ENCODE peak calls at places on chromosomes 2 and 18, in nine cellular contexts. Z is ascending aorta, B is endodermal cell, T is A549, X is GM12878, M is Peyer's patch, F is left ventricle myocardium inferior, N is upper lobe of right lung, E is adrenal gland. S is an unnamed sample. For H3K4me1, the result is how much of the 10 kb centered on the place peaks cover.

GRCh38 chr2:190979906-190980629 is 33.9 kb downstream of the STAT1 start:
- DNase-seq in Z (no peak), B (no peak), T (no peak), X (no peak), M (no peak), F (peak), N (peak), E (peak), S (peak)

GRCh38 chr18:62347091-62347506 is 22.0 kb downstream of the TNFRSF11A start:
- DNase-seq in Z (no peak), B (no peak), T (no peak), X (no peak), M (no peak), F (no peak), N (no peak), E (no peak), S (no peak)

GRCh38 chr2:4168834-4169233 is 465.5 kb downstream of the DCDC2C start:
- DNase-seq in Z (no peak), B (no peak), T (no peak), X (no peak), M (no peak), F (no peak), N (no peak), E (no peak), S (no peak)

GRCh38 chr18:3029215-3029972 is 16.4 kb upstream of the LPIN2 start:
- DNase-seq in Z (no peak), B (peak), T (no peak), X (no peak), M (no peak), F (no peak), N (no peak), E (no peak), S (peak)

GRCh38 chr18:2223859-2224258 is 347.4 kb downstream of the METTL4 start:
- DNase-seq in Z (no peak), B (peak), T (peak), X (no peak), M (no peak), F (no peak), N (no peak), E (peak), S (peak)

GRCh38 chr2:207722773-207723424 is 11.5 kb downstream of the CCNYL1 start:
- DNase-seq in Z (no peak), B (no peak), T (no peak), X (no peak), M (no peak), F (no peak), N (no peak), E (no peak), S (no peak)

GRCh38 chr2:58896600-58896999 is 655.5 kb upstream of the FANCL start:
- DNase-seq in Z (no peak), B (no peak), T (no peak), X (no peak), M (no peak), F (no peak), N (no peak), E (no peak), S (no peak)

GRCh38 chr2:240437861-240438809 is 2.7 kb downstream of the GPC1 start:
- DNase-seq in Z (peak), B (peak), T (peak), X (no peak), M (peak), F (peak), N (peak), E (peak), S (peak)

GRCh38 chr18:77133051-77133919 is 702 bp upstream of the MBP start:
- DNase-seq in Z (no peak), B (peak), T (no peak), X (no peak), M (peak), F (no peak), N (peak), E (no peak), S (peak)

GRCh38 chr2:102111823-102112222 is 30.7 kb upstream of the IL1R1 start:
- DNase-seq in Z (no peak), B (no peak), T (no peak), X (no peak), M (no peak), F (no peak), N (no peak), E (no peak), S (no peak)

GRCh38 chr2:42755161-42755900 is 8.6 kb downstream of the OXER1 start:
- DNase-seq in Z (no peak), B (no peak), T (no peak), X (no peak), M (no peak), F (no peak), N (no peak), E (no peak), S (peak)

GRCh38 chr18:3380384-3380961 is 69.5 kb upstream of the TGIF1 start:
- DNase-seq in Z (peak), B (no peak), T (peak), X (no peak), M (no peak), F (no peak), N (no peak), E (no peak), S (no peak)

GRCh38 chr2:102061286-102061699 is 69.5 kb downstream of the IL1R2 start:
- DNase-seq in Z (no peak), B (no peak), T (no peak), X (no peak), M (no peak), F (no peak), N (no peak), E (no peak), S (no peak)

GRCh38 chr2:230692760-230693159 is 19.9 kb upstream of the CAB39 start:
- DNase-seq in Z (no peak), B (no peak), T (no peak), X (no peak), M (no peak), F (no peak), N (no peak), E (no peak), S (no peak)

GRCh38 chr2:230711224-230711623 is 1.4 kb upstream of the CAB39 start:
- DNase-seq in Z (no peak), B (no peak), T (no peak), X (no peak), M (no peak), F (no peak), N (no peak), E (no peak), S (peak)

GRCh38 chr2:8334866-8335325 is 347.0 kb upstream of the ID2 start:
- DNase-seq in Z (no peak), B (peak), T (no peak), X (no peak), M (no peak), F (no peak), N (no peak), E (no peak), S (no peak)

GRCh38 chr2:121333834-121334558 is 49.0 kb upstream of the TFCP2L1 start:
- DNase-seq in Z (peak), B (peak), T (no peak), X (peak), M (no peak), F (no peak), N (no peak), E (no peak), S (no peak)

GRCh38 chr2:106080955-106081354 is 113.1 kb downstream of the UXS1 start:
- DNase-seq in Z (no peak), B (no peak), T (no peak), X (no peak), M (no peak), F (no peak), N (no peak), E (no peak), S (no peak)

GRCh38 chr2:140539506-140539905 is 1591.3 kb downstream of the LRP1B start:
- DNase-seq in Z (no peak), B (no peak), T (no peak), X (no peak), M (no peak), F (no peak), N (no peak), E (no peak), S (no peak)

GRCh38 chr2:20120569-20121416 is 69.4 kb upstream of the LAPTM4A start:
- DNase-seq in Z (no peak), B (no peak), T (no peak), X (no peak), M (no peak), F (no peak), N (no peak), E (no peak), S (no peak)

GRCh38 chr2:31319391-31320175 is 85.6 kb downstream of the EHD3 start:
- DNase-seq in Z (no peak), B (no peak), T (no peak), X (peak), M (no peak), F (no peak), N (no peak), E (peak), S (peak)

GRCh38 chr2:186903183-186903582 is 54.2 kb upstream of the ZSWIM2 start:
- DNase-seq in Z (no peak), B (no peak), T (no peak), X (no peak), M (no peak), F (no peak), N (no peak), E (no peak), S (no peak)

GRCh38 chr2:102620367-102620766 is 1.0 kb downstream of the SLC9A2 start:
- DNase-seq in Z (no peak), B (peak), T (peak), X (no peak), M (peak), F (no peak), N (no peak), E (no peak), S (no peak)

GRCh38 chr2:143581989-143582719 is 452.9 kb downstream of the ARHGAP15 start:
- DNase-seq in Z (no peak), B (no peak), T (no peak), X (no peak), M (no peak), F (no peak), N (no peak), E (no peak), S (no peak)

GRCh38 chr18:62979172-62979571 is 263.8 kb downstream of the PHLPP1 start:
- DNase-seq in Z (no peak), B (no peak), T (no peak), X (no peak), M (no peak), F (no peak), N (peak), E (no peak), S (no peak)

GRCh38 chr18:70520867-70521266 is 232.0 kb downstream of the SOCS6 start:
- DNase-seq in Z (no peak), B (no peak), T (no peak), X (no peak), M (no peak), F (no peak), N (no peak), E (no peak), S (no peak)

GRCh38 chr2:210899131-210899530 is 342.7 kb downstream of the CPS1 start:
- DNase-seq in Z (no peak), B (no peak), T (peak), X (no peak), M (no peak), F (no peak), N (no peak), E (no peak), S (no peak)

GRCh38 chr2:204115692-204116091 is 179.1 kb downstream of the ICOS start:
- DNase-seq in Z (no peak), B (no peak), T (no peak), X (no peak), M (no peak), F (no peak), N (no peak), E (no peak), S (no peak)

GRCh38 chr2:113105047-113105446 is 22.4 kb upstream of the IL1RN start:
- DNase-seq in Z (no peak), B (no peak), T (peak), X (no peak), M (no peak), F (no peak), N (no peak), E (no peak), S (no peak)

GRCh38 chr18:3994061-3994687 is 460.9 kb downstream of the DLGAP1 start:
- DNase-seq in Z (no peak), B (no peak), T (no peak), X (no peak), M (no peak), F (no peak), N (no peak), E (no peak), S (peak)

GRCh38 chr2:74845991-74846390 is 12.1 kb downstream of the HK2 start:
- DNase-seq in Z (no peak), B (no peak), T (no peak), X (no peak), M (no peak), F (no peak), N (no peak), E (no peak), S (no peak)

GRCh38 chr2:189574793-189575475 is 5.7 kb downstream of the SLC40A1 start:
- DNase-seq in Z (no peak), B (no peak), T (peak), X (no peak), M (peak), F (no peak), N (no peak), E (no peak), S (no peak)

GRCh38 chr2:66432801-66433694 is 1.9 kb upstream of the MEIS1 start:
- DNase-seq in Z (peak), B (peak), T (peak), X (no peak), M (peak), F (peak), N (peak), E (peak), S (peak)

GRCh38 chr2:121895723-121896571 is 140.5 kb downstream of the TSN start:
- DNase-seq in Z (no peak), B (no peak), T (no peak), X (no peak), M (no peak), F (no peak), N (no peak), E (no peak), S (no peak)

GRCh38 chr2:96824079-96824870 is 8.2 kb downstream of the CNNM3 start:
- DNase-seq in Z (no peak), B (no peak), T (peak), X (no peak), M (no peak), F (no peak), N (no peak), E (no peak), S (no peak)

GRCh38 chr2:191864623-191865521 is 18.0 kb upstream of the CAVIN2 start:
- DNase-seq in Z (no peak), B (no peak), T (peak), X (no peak), M (no peak), F (no peak), N (no peak), E (no peak), S (no peak)

GRCh38 chr2:46241344-46241743 is 55.9 kb upstream of the EPAS1 start:
- DNase-seq in Z (no peak), B (no peak), T (peak), X (no peak), M (no peak), F (no peak), N (no peak), E (no peak), S (no peak)

GRCh38 chr2:61493523-61493942 is 22.6 kb upstream of the USP34 start:
- DNase-seq in Z (no peak), B (no peak), T (no peak), X (no peak), M (no peak), F (no peak), N (no peak), E (no peak), S (no peak)

GRCh38 chr2:108263425-108263824 is 23.7 kb downstream of the SULT1C3 start:
- DNase-seq in Z (no peak), B (no peak), T (no peak), X (no peak), M (no peak), F (no peak), N (no peak), E (no peak), S (no peak)

DNA sequence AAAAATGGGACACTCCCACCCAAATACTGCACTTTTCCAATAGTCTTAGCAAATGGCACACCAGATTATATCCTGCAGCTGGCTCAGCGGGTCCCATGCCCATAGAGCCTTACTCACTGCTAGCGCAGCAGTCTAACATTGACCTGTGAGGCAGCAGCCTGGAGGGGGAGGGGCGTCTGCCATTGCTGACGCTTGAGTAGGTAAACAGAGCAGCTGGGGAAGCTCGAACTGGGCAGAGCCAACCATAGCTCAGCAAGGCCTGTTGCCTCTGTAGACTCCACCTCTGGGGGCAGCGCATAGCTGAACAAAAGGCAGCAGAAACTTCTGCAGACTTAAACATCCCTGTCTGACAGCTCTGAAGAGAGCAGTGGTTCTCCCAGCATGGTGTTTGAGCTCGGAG is 110.4 kb downstream of the CTIF start:
- DNase-seq in Z (peak), B (peak), T (no peak), X (no peak), M (no peak), F (no peak), N (no peak), E (no peak), S (no peak)
- TF ChIP-seq CTCF in Z (no peak), B (peak), T (no peak), X (no peak), M (no peak), F (no peak), N (no peak), E (no peak), S (no peak)

GRCh38 chr18:48614005-48614404 is 75.2 kb downstream of the CTIF start:
- DNase-seq in Z (no peak), B (no peak), T (no peak), X (no peak), M (no peak), F (no peak), N (no peak), E (no peak), S (no peak)
- H3K27ac ChIP-seq in Z (peak), B (peak), T (no peak), X (no peak), M (no peak), F (no peak), N (no peak), E (peak), S (peak)

DNA sequence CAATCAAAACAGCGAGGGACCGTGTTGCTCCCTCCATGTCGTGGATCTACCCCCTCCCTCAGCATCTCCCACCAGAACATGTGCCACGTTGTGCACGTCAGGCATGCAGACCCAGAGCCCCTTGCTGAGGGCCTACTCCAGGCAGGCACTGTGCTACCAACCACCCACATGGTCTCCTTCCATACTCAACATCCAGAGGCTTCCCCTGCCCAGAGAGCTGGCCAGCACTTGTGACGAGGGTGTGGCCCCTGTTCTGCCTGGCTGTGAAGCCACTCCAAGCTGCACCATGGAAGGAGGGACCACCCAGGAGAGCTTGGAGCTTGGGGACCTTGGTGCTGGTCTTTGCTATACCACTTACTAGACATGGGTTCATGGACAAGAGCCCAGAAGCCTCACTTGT is 40.5 kb downstream of the REEP1 start:
- DNase-seq in Z (no peak), B (no peak), T (no peak), X (no peak), M (no peak), F (no peak), N (no peak), E (no peak), S (no peak)
- H3K4me1 ChIP-seq in Z (under half), B (under half), T (under half), X (under half), M (under half), F (half or more), N (under half), E (under half), S (under half)

GRCh38 chr2:135573620-135574019 is 42.3 kb downstream of the R3HDM1 start:
- DNase-seq in Z (no peak), B (no peak), T (no peak), X (no peak), M (no peak), F (no peak), N (no peak), E (no peak), S (no peak)
- TF ChIP-seq CTCF in Z (no peak), B (peak), T (no peak), X (no peak), M (no peak), F (no peak), N (no peak), E (no peak), S (no peak)

GRCh38 chr2:181036445-181036844 is 56.0 kb downstream of the UBE2E3 start:
- DNase-seq in Z (no peak), B (no peak), T (no peak), X (no peak), M (no peak), F (no peak), N (no peak), E (no peak), S (no peak)
- H3K27ac ChIP-seq in Z (no peak), B (no peak), T (no peak), X (no peak), M (no peak), F (no peak), N (no peak), E (no peak), S (no peak)

S was measured in testis.